ENCODE peak calls at places on chromosomes 4 and X, in ten cellular contexts. O is CD8-positive, alpha-beta T cell; G is fibroblast of mammary gland; P is dorsolateral prefrontal cortex; K is PC-3; H is ovary; D is left lung; R is BJ; X is sigmoid colon; L is HCT116. M is an unnamed sample.

GRCh38 chr4:174284181-174284886 is 623 bp downstream of the CEP44 start:
- DNase-seq in X (no peak), O (no peak), R (peak), L (peak), P (no peak), H (no peak), D (no peak), K (peak), G (peak), M (peak)

GRCh38 chr4:23631255-23631950 is 258.4 kb downstream of the PPARGC1A start:
- DNase-seq in D (no peak), X (no peak), K (no peak), H (no peak), P (no peak), G (no peak), O (no peak), L (no peak), R (no peak), M (no peak)

GRCh38 chrX:123077671-123078070 is 106.4 kb upstream of the GRIA3 start:
- DNase-seq in R (no peak), H (no peak), G (no peak), K (no peak), D (no peak), L (no peak), O (no peak), P (no peak), X (no peak), M (no peak)

GRCh38 chrX:37825225-37825842 is 22.0 kb downstream of the DYNLT3 start:
- DNase-seq in G (peak), P (no peak), D (no peak), K (peak), L (peak), O (peak), H (no peak), R (no peak), X (peak), M (no peak)

GRCh38 chr4:156294577-156294976 is 340.9 kb upstream of the CTSO start:
- DNase-seq in X (no peak), L (peak), O (no peak), H (no peak), D (no peak), P (no peak), R (no peak), K (peak), G (peak), M (peak)

GRCh38 chr4:99430106-99430505 is 5.0 kb downstream of the ADH7 start:
- DNase-seq in G (no peak), O (no peak), L (no peak), R (no peak), H (no peak), P (no peak), K (no peak), X (no peak), D (no peak), M (no peak)

GRCh38 chr4:86032476-86033022 is 327.3 kb downstream of the MAPK10 start:
- DNase-seq in O (no peak), X (peak), R (peak), P (no peak), K (peak), H (no peak), L (no peak), G (peak), D (no peak), M (peak)

GRCh38 chr4:41573458-41574129 is 35.6 kb downstream of the LIMCH1 start:
- DNase-seq in R (peak), K (peak), G (peak), L (no peak), D (no peak), H (no peak), O (no peak), P (no peak), X (no peak), M (no peak)

GRCh38 chrX:18931972-18932371 is 51.9 kb downstream of the PHKA2 start:
- DNase-seq in P (no peak), X (no peak), D (no peak), H (no peak), K (peak), L (no peak), O (no peak), R (no peak), G (peak), M (no peak)

GRCh38 chr4:166980419-166980818 is 253.9 kb downstream of the SPOCK3 start:
- DNase-seq in P (no peak), O (no peak), D (peak), R (no peak), K (no peak), H (no peak), X (no peak), G (no peak), L (no peak), M (no peak)

GRCh38 chrX:68829594-68830485 is 1.0 kb downstream of the EFNB1 start:
- DNase-seq in R (no peak), L (no peak), K (no peak), O (no peak), X (peak), G (peak), P (no peak), D (no peak), H (no peak), M (no peak)

GRCh38 chr4:13413719-13414437 is 70.3 kb downstream of the RAB28 start:
- DNase-seq in X (no peak), O (no peak), K (no peak), R (no peak), P (no peak), G (no peak), L (no peak), D (no peak), H (no peak), M (no peak)

GRCh38 chr4:56220261-56220660 is 167.0 kb downstream of the AASDH start:
- DNase-seq in G (peak), R (no peak), L (no peak), H (no peak), P (no peak), O (no peak), K (no peak), D (no peak), X (no peak), M (no peak)

GRCh38 chr4:148515248-148515647 is 73.0 kb upstream of the NR3C2 start:
- DNase-seq in K (peak), X (no peak), R (no peak), O (no peak), G (peak), L (peak), H (no peak), D (no peak), P (no peak), M (no peak)

GRCh38 chr4:55312491-55313101 is 33.4 kb upstream of the SRD5A3 start:
- DNase-seq in X (peak), O (peak), K (peak), R (peak), D (no peak), L (peak), G (peak), H (no peak), P (no peak), M (no peak)

GRCh38 chr4:70943115-70943514 is 40.9 kb downstream of the MOB1B start:
- DNase-seq in R (no peak), D (no peak), O (no peak), G (no peak), L (no peak), H (no peak), X (no peak), K (no peak), P (no peak), M (no peak)

GRCh38 chrX:17968367-17968766 is 107.3 kb upstream of the RAI2 start:
- DNase-seq in K (no peak), X (no peak), P (no peak), R (no peak), G (no peak), D (no peak), O (no peak), H (no peak), L (no peak), M (no peak)

GRCh38 chrX:46327229-46328081 is 217.8 kb downstream of the ZNF674 start:
- DNase-seq in G (no peak), D (no peak), R (no peak), X (no peak), O (no peak), P (no peak), H (no peak), K (peak), L (peak), M (no peak)

GRCh38 chr4:139438141-139438540 is 15.8 kb upstream of the RAB33B start:
- DNase-seq in L (no peak), K (no peak), O (no peak), P (no peak), X (no peak), H (no peak), G (no peak), D (no peak), R (no peak), M (no peak)

GRCh38 chr4:71907782-71908181 is 123.9 kb upstream of the GC start:
- DNase-seq in D (no peak), X (no peak), P (no peak), L (no peak), O (no peak), K (no peak), H (no peak), R (no peak), G (no peak), M (no peak)

GRCh38 chr4:171929907-171930306 is 116.7 kb downstream of the GALNTL6 start:
- DNase-seq in H (no peak), G (no peak), X (no peak), P (no peak), K (no peak), R (no peak), D (no peak), L (no peak), O (no peak), M (no peak)

GRCh38 chr4:4575284-4576211 is 33.7 kb upstream of the STX18 start:
- DNase-seq in O (peak), P (peak), G (peak), L (peak), D (peak), X (peak), R (no peak), K (peak), H (peak), M (no peak)

DNA sequence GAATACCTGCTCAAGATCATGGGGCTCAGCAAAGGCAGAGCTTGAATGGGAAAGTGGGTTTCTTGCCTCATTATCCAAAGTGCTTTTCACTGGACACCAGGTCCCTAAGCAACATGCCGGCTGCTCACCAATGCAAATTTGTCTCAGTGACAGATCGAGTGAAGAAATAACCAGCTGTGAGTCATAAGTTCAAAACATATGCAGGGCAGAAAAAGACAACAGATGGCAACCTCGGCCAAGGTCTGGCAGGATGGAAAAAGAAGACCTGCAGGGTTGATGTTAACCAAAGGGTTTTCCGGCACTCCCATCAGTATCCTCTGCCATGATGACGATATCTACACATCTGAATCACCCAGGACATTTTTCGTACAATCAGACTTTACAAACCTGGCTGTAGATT is 124.1 kb downstream of the AFAP1 start:
- DNase-seq in O (no peak), R (no peak), K (no peak), H (no peak), D (no peak), X (peak), G (peak), L (no peak), P (no peak), M (no peak)
- TF ChIP-seq CTCF in O (no peak), R (peak), K (no peak), H (no peak), D (no peak), X (no peak), G (peak), L (no peak), P (no peak), M (no peak)

GRCh38 chr4:125315571-125316390 is 1.0 kb downstream of the FAT4 start:
- DNase-seq in O (no peak), K (peak), P (peak), L (no peak), X (peak), R (no peak), D (peak), H (peak), G (peak), M (no peak)
- H3K4me3 ChIP-seq in O (peak), K (peak), P (peak), L (peak), X (peak), R (peak), D (peak), H (peak), G (peak), M (peak)

GRCh38 chrX:12967711-12968465 is 7.0 kb upstream of the TMSB4X start:
- DNase-seq in R (no peak), D (no peak), H (no peak), K (no peak), P (no peak), L (no peak), X (no peak), O (no peak), G (no peak), M (no peak)

GRCh38 chrX:12972239-12972638 is 2.7 kb upstream of the TMSB4X start:
- DNase-seq in O (no peak), H (no peak), L (no peak), X (no peak), K (no peak), P (no peak), D (no peak), R (no peak), G (no peak), M (no peak)

GRCh38 chrX:12972867-12973560 is 1.9 kb upstream of the TMSB4X start:
- DNase-seq in X (no peak), H (no peak), P (no peak), L (no peak), G (no peak), D (no peak), R (no peak), K (no peak), O (no peak), M (no peak)

GRCh38 chrX:12971282-12972003 is 3.5 kb upstream of the TMSB4X start:
- DNase-seq in G (no peak), X (no peak), O (peak), P (no peak), D (no peak), R (no peak), H (peak), K (no peak), L (no peak), M (no peak)

DNA sequence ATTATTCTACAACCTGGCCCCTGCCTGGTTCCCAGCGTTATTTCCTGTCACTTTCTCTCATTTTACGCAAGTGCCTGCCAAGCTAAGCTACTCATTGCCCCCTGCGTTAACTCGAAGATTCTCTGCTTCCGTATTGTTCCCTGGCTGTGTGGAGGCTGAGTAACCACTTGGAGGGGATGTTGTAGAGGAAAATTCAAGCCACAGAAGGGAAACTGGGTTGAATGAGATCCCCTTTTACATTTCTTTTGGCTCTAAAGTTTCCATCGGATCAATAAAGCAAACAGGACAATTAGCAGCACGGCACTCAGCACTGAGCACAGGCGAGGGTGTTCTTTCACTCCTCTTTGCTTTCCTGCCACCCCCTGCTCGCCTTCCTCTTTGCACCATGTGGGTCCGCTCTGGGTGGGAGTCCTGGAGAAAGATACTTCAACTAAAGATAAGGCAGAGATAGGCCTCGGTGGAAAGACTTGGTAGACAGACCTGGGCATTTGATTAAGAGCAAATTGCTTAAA is 4.2 kb upstream of the TMSB4X start:
- DNase-seq in H (no peak), G (peak), X (no peak), K (peak), R (no peak), L (no peak), O (peak), P (no peak), D (no peak), M (no peak)
- TF ChIP-seq CTCF in H (no peak), G (peak), X (no peak), K (peak), R (peak), L (no peak), O (no peak), P (peak), D (no peak), M (peak)

GRCh38 chr4:115668396-115668795 is 555.0 kb upstream of the NDST4 start:
- DNase-seq in H (no peak), P (no peak), X (no peak), L (no peak), G (no peak), D (no peak), O (no peak), R (no peak), K (no peak), M (no peak)

GRCh38 chr4:115674485-115674884 is 561.1 kb upstream of the NDST4 start:
- DNase-seq in D (no peak), O (no peak), K (no peak), L (no peak), R (no peak), X (no peak), G (no peak), P (no peak), H (no peak), M (no peak)

GRCh38 chr4:115670930-115671329 is 557.5 kb upstream of the NDST4 start:
- DNase-seq in R (no peak), P (no peak), H (no peak), K (no peak), X (no peak), L (no peak), G (no peak), O (no peak), D (no peak), M (no peak)

GRCh38 chr4:115675721-115676120 is 562.3 kb upstream of the NDST4 start:
- DNase-seq in K (no peak), L (no peak), D (no peak), P (no peak), H (no peak), G (peak), X (no peak), O (no peak), R (no peak), M (no peak)

GRCh38 chr4:115671581-115671980 is 558.2 kb upstream of the NDST4 start:
- DNase-seq in H (no peak), R (no peak), G (peak), X (no peak), P (no peak), K (peak), D (no peak), L (no peak), O (no peak), M (no peak)
- H3K4me3 ChIP-seq in H (no peak), R (no peak), G (no peak), X (no peak), P (no peak), K (no peak), D (no peak), L (no peak), O (no peak), M (no peak)

M was measured in AG04449.